ENCODE peak calls at places on chromosome 11, in eight cellular contexts. R is CD8-positive, alpha-beta T cell; F is CD8-positive, alpha-beta memory T cell; B is uterus; N is lower leg skin; V is MM.1S; D is HL-60; Q is kidney. A is an unnamed sample.

GRCh38 chr11:1102221-1102971 is 27.7 kb downstream of the MUC2 start:
- DNase-seq in R (no peak), F (no peak), B (no peak), N (no peak), V (no peak), D (no peak), Q (peak), A (no peak)

GRCh38 chr11:27660171-27660570 is 40.1 kb downstream of the BDNF start:
- DNase-seq in R (no peak), F (no peak), B (no peak), N (no peak), V (no peak), D (no peak), Q (no peak), A (no peak)

GRCh38 chr11:8354622-8355417 is 91.1 kb upstream of the LMO1 start:
- DNase-seq in R (no peak), F (no peak), B (no peak), N (no peak), V (no peak), D (peak), Q (peak), A (peak)

GRCh38 chr11:59678118-59678812 is 9.4 kb upstream of the PATL1 start:
- DNase-seq in R (no peak), F (no peak), B (no peak), N (no peak), V (no peak), D (no peak), Q (no peak), A (no peak)

GRCh38 chr11:111526501-111526900 is 11.9 kb downstream of the HOATZ start:
- DNase-seq in R (no peak), F (no peak), B (no peak), N (no peak), V (peak), D (no peak), Q (no peak), A (peak)

GRCh38 chr11:35214792-35215193 is 75.8 kb downstream of the CD44 start:
- DNase-seq in R (no peak), F (no peak), B (no peak), N (no peak), V (no peak), D (no peak), Q (no peak), A (no peak)

GRCh38 chr11:33160587-33160986 is 693 bp downstream of the CSTF3 start:
- DNase-seq in R (no peak), F (no peak), B (no peak), N (no peak), V (no peak), D (no peak), Q (no peak), A (no peak)

GRCh38 chr11:40118780-40119179 is 1340.7 kb downstream of the LRRC4C start:
- DNase-seq in R (no peak), F (no peak), B (no peak), N (no peak), V (no peak), D (no peak), Q (no peak), A (no peak)

GRCh38 chr11:1763336-1763795 is 361 bp downstream of the CTSD start:
- DNase-seq in R (no peak), F (peak), B (no peak), N (peak), V (peak), D (no peak), Q (peak), A (no peak)

GRCh38 chr11:57249384-57250319 is 12.6 kb upstream of the APLNR start:
- DNase-seq in R (no peak), F (no peak), B (peak), N (peak), V (peak), D (peak), Q (peak), A (peak)

GRCh38 chr11:66346476-66347424 is 679 bp downstream of the B4GAT1 start:
- DNase-seq in R (no peak), F (no peak), B (no peak), N (peak), V (no peak), D (no peak), Q (peak), A (no peak)

GRCh38 chr11:43360361-43361032 is 1.8 kb downstream of the TTC17 start:
- DNase-seq in R (no peak), F (no peak), B (no peak), N (no peak), V (no peak), D (peak), Q (no peak), A (no peak)

GRCh38 chr11:16867097-16867496 is 128.7 kb downstream of the C11orf58 start:
- DNase-seq in R (no peak), F (no peak), B (no peak), N (no peak), V (no peak), D (no peak), Q (no peak), A (no peak)

GRCh38 chr11:103903621-103904323 is 132.7 kb upstream of the DDI1 start:
- DNase-seq in R (no peak), F (no peak), B (no peak), N (no peak), V (peak), D (no peak), Q (no peak), A (no peak)

GRCh38 chr11:122746050-122746478 is 90.5 kb downstream of the UBASH3B start:
- DNase-seq in R (peak), F (peak), B (no peak), N (no peak), V (peak), D (peak), Q (no peak), A (no peak)

GRCh38 chr11:64037027-64037633 is 1.4 kb downstream of the FLRT1 start:
- DNase-seq in R (no peak), F (no peak), B (no peak), N (peak), V (no peak), D (no peak), Q (no peak), A (no peak)

GRCh38 chr11:64035081-64035524 is 628 bp upstream of the FLRT1 start:
- DNase-seq in R (no peak), F (no peak), B (no peak), N (no peak), V (no peak), D (no peak), Q (no peak), A (no peak)

GRCh38 chr11:64034411-64034811 is 1.3 kb upstream of the FLRT1 start:
- DNase-seq in R (no peak), F (no peak), B (no peak), N (peak), V (no peak), D (no peak), Q (no peak), A (no peak)

GRCh38 chr11:64035581-64035980 is at the start of gene FLRT1:
- DNase-seq in R (no peak), F (no peak), B (no peak), N (no peak), V (no peak), D (no peak), Q (no peak), A (no peak)

DNA sequence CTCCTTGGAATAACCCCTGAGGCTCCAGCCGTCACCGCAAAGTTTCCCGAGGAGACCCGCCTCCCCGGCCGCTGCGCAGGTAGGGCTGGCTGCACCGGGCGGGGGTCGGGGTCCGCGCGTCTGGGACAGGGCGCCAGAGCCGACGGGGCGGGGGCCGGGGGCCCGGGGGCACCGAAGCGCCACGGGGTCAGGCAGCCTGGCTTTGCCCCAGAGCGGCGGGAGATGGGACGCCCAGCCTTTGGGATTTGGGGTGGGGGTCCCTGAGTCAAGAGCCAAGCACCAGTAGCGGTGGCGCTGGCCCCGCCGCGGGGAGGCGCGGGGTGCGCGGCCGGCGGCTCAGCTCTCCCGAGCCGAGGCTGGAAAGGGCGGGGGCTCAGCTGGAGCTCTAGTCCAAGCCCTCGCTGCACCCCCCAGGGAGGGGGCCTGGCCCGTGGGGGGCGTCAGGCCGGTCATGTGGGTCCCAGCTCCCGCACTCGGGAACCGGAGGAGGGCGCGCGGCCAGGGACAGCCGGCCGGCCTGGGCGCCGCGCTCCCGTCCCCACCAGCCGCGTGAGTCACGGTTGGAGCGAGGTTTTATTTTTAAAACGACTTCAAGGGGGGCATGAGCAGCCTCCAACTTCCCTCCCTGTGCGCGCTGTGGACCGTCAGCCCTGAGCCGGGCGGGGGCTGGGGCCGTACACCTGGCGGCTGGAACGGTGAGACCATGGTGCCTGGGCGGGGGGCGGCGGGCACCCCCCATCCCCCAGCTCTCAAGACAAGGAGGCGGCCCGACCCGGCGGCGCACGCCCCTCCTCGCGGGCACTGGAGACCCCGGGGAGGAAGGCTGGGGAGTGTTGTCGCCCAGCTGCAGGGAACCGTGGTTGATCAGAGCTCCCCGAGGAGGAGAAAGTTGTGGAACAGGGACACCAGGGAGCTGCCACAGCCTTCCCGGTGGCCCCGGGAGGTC is 623 bp downstream of the FLRT1 start:
- DNase-seq in R (no peak), F (no peak), B (peak), N (peak), V (no peak), D (no peak), Q (no peak), A (no peak)
- H3K4me3 ChIP-seq in R (no peak), F (no peak), B (peak), N (peak), V (no peak), D (peak), Q (no peak), A (no peak)

DNA sequence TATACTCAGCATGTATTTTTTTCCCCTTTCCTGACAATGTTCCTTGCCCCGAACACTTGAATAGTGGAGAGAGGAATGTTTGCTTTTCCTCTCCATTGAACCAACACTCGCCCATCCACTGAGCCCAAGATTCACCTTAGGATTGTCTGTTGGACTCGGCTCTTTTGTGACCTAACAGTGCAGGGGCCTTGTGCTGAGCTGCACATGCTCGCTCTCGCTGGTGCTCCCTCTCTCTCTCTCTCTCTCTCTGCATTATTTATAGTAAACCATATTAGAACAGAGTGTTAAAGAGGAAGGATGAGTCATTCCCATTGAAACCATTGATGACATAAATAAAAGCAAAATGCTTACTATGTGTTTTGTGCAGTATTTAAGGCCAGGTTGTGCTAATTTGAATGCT is 20.7 kb downstream of the ZBTB16 start:
- DNase-seq in R (no peak), F (no peak), B (no peak), N (no peak), V (peak), D (peak), Q (no peak), A (no peak)
- H3K4me3 ChIP-seq in R (no peak), F (no peak), B (no peak), N (no peak), V (no peak), D (no peak), Q (no peak), A (no peak)

DNA sequence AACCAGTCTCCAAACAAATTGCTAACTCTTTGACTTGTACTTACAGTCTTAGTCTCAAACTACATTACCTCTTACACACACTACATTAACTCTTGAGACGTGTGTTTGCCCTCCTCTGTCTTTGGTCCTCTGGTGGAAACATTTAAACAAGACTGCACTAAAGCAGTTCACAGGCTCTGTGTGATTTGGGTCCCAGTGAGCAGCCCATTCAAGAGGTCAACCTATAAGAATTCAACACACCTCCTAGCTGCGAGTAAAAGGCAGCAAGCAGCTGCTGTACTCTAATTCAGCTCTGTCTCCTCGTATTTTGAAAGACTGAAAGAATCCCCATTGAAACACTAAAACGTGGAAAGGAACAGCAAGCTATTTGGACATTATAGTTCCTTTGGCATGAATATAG is 1046.8 kb downstream of the DLG2 start:
- DNase-seq in R (no peak), F (no peak), B (no peak), N (no peak), V (no peak), D (no peak), Q (no peak), A (no peak)
- H3K4me3 ChIP-seq in R (no peak), F (no peak), B (no peak), N (no peak), V (no peak), D (no peak), Q (no peak), A (no peak)

GRCh38 chr11:61107888-61108287 is 5.6 kb downstream of the CD5 start:
- DNase-seq in R (no peak), F (no peak), B (no peak), N (no peak), V (no peak), D (no peak), Q (no peak), A (no peak)
- H3K4me3 ChIP-seq in R (no peak), F (no peak), B (no peak), N (no peak), V (no peak), D (no peak), Q (no peak), A (no peak)

DNA sequence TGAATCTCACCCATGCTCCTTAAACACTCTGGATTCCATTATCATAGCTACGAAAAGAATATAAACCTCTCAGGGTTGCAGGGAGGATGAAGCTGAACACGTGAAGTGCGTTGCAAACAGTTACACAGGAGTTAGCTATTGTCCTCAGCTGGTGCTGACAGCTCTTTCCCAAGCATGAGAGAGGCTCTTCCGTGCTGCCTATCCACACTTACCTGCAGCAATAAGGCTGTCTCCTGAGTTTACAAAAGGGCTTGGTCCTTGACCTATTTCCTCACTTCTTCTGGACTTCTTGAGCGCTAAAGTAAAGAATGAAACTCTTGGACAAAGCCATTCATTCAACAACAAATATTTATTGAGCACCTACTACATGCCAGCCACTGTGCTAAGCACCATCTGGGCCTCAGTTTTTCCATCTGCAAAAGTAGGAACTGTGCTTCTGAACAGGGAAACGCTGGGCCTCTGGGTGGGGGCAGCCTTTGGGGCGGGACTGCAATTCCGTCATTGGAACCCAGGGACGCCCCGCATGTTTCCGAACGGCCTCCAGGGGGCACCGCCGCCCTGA is 749 bp upstream of the ARL2 start:
- DNase-seq in R (peak), F (peak), B (peak), N (peak), V (peak), D (peak), Q (peak), A (peak)
- H3K4me3 ChIP-seq in R (peak), F (peak), B (peak), N (peak), V (peak), D (peak), Q (peak), A (peak)

GRCh38 chr11:86249307-86250098 is 5.0 kb downstream of the EED start:
- DNase-seq in R (no peak), F (no peak), B (no peak), N (no peak), V (no peak), D (no peak), Q (no peak), A (no peak)
- H3K4me3 ChIP-seq in R (no peak), F (no peak), B (no peak), N (no peak), V (no peak), D (no peak), Q (no peak), A (no peak)

GRCh38 chr11:62505784-62506145 is 40.8 kb downstream of the AHNAK start:
- DNase-seq in R (no peak), F (no peak), B (no peak), N (peak), V (no peak), D (no peak), Q (peak), A (no peak)
- H3K4me3 ChIP-seq in R (no peak), F (no peak), B (no peak), N (no peak), V (no peak), D (no peak), Q (no peak), A (no peak)

A was measured in Jurkat, Clone E6-1.